ENCODE peak calls at places on chromosomes 6 and 20, in four cellular contexts. E is fibroblast of lung, H is D341Med, F is COLO829. N is an unnamed sample.

GRCh38 chr6:42404494-42404893 is 47.2 kb downstream of the TRERF1 start:
- DNase-seq in E (peak; percentile 76), F (no peak), H (no peak), N (peak; percentile 27)

GRCh38 chr6:119584088-119584487 is 234.5 kb upstream of the MAN1A1 start:
- DNase-seq in E (no peak), H (peak; percentile 24), F (no peak), N (no peak)

GRCh38 chr20:50305636-50306477 is 115.2 kb downstream of the CEBPB start:
- DNase-seq in F (no peak), H (no peak), E (peak; percentile 84), N (no peak)

GRCh38 chr6:119132211-119133004 is 53.9 kb upstream of the FAM184A start:
- DNase-seq in E (no peak), F (no peak), H (peak; percentile 52), N (no peak)

GRCh38 chr6:16524380-16524707 is 236.9 kb downstream of the ATXN1 start:
- DNase-seq in E (peak; percentile 39), F (no peak), H (no peak), N (no peak)

GRCh38 chr20:53839423-53840176 is 230.8 kb downstream of the BCAS1 start:
- DNase-seq in E (no peak), H (no peak), F (no peak), N (no peak)

GRCh38 chr6:157813191-157813590 is 9.9 kb upstream of the SNX9 start:
- DNase-seq in F (no peak), H (no peak), E (peak; percentile 64), N (peak; percentile 60)

GRCh38 chr6:17866876-17867444 is 120.5 kb downstream of the KIF13A start:
- DNase-seq in F (no peak), E (peak; percentile 32), H (no peak), N (no peak)

GRCh38 chr6:158143700-158144099 is 24.4 kb downstream of the SERAC1 start:
- DNase-seq in H (no peak), F (no peak), E (peak; percentile 42), N (peak; percentile 14)

GRCh38 chr6:112683106-112683505 is 336.0 kb downstream of the RFPL4B start:
- DNase-seq in E (no peak), F (no peak), H (no peak), N (no peak)

GRCh38 chr6:11428351-11428750 is 109.2 kb upstream of the TMEM170B start:
- DNase-seq in E (no peak), H (no peak), F (no peak), N (no peak)

GRCh38 chr6:5781966-5782556 is 224.7 kb downstream of the NRN1 start:
- DNase-seq in E (no peak), H (peak; percentile 12), F (no peak), N (no peak)

GRCh38 chr6:95578106-95578410 is 723 bp downstream of the MANEA start:
- DNase-seq in F (no peak), H (no peak), E (peak; percentile 20), N (no peak)

GRCh38 chr20:21099653-21100589 is 6.2 kb downstream of the LINC00237 start:
- DNase-seq in H (peak; percentile 56), E (no peak), F (no peak), N (no peak)

GRCh38 chr20:14744723-14745122 is 407.3 kb upstream of the FLRT3 start:
- DNase-seq in E (no peak), H (no peak), F (no peak), N (no peak)

GRCh38 chr6:45812937-45813336 is 202.7 kb downstream of the CLIC5 start:
- DNase-seq in F (peak; percentile 88), H (no peak), E (peak; percentile 66), N (peak; percentile 97)

GRCh38 chr6:81572020-81572419 is 180.5 kb downstream of the TENT5A start:
- DNase-seq in F (no peak), E (peak; percentile 54), H (no peak), N (no peak)

N was measured in foreskin melanocyte.